ENCODE peak calls at places on chromosomes 13 and 19, in six cellular contexts. One of them, this sample, is unnamed.

GRCh38 chr13:97600438-97601080 is 166.6 kb downstream of the RAP2A start:
- DNase-seq in NCI-H1105 treated with DMSO at 0.1 percent for 48 hours: peak; percentile 4
- DNase-seq in NCI-H345: peak; percentile 75
- DNase-seq in left ventricle myocardium inferior: no peak
- DNase-seq in lower lobe of right lung: no peak
- DNase-seq in CD4-positive, alpha-beta memory T cell: no peak
- DNase-seq in this sample: no peak

GRCh38 chr13:20401586-20401957 is 124.1 kb downstream of the CRYL1 start:
- DNase-seq in NCI-H1105 treated with DMSO at 0.1 percent for 48 hours: no peak
- DNase-seq in NCI-H345: no peak
- DNase-seq in left ventricle myocardium inferior: no peak
- DNase-seq in lower lobe of right lung: no peak
- DNase-seq in CD4-positive, alpha-beta memory T cell: no peak
- DNase-seq in this sample: no peak

GRCh38 chr13:110850006-110850405 is 64.9 kb downstream of the ANKRD10 start:
- DNase-seq in NCI-H1105 treated with DMSO at 0.1 percent for 48 hours: no peak
- DNase-seq in NCI-H345: no peak
- DNase-seq in left ventricle myocardium inferior: no peak
- DNase-seq in lower lobe of right lung: no peak
- DNase-seq in CD4-positive, alpha-beta memory T cell: no peak
- DNase-seq in this sample: no peak

GRCh38 chr13:46975173-46975572 is 78.3 kb upstream of the HTR2A start:
- DNase-seq in NCI-H1105 treated with DMSO at 0.1 percent for 48 hours: no peak
- DNase-seq in NCI-H345: no peak
- DNase-seq in left ventricle myocardium inferior: no peak
- DNase-seq in lower lobe of right lung: no peak
- DNase-seq in CD4-positive, alpha-beta memory T cell: no peak
- DNase-seq in this sample: no peak

GRCh38 chr13:113207890-113208423 is 512 bp downstream of the PCID2 start:
- DNase-seq in NCI-H1105 treated with DMSO at 0.1 percent for 48 hours: peak; percentile 29
- DNase-seq in NCI-H345: no peak
- DNase-seq in left ventricle myocardium inferior: peak; percentile 35
- DNase-seq in lower lobe of right lung: peak; percentile 66
- DNase-seq in CD4-positive, alpha-beta memory T cell: no peak
- DNase-seq in this sample: no peak

GRCh38 chr13:94433055-94433947 is 46.2 kb downstream of the DCT start:
- DNase-seq in NCI-H1105 treated with DMSO at 0.1 percent for 48 hours: peak; percentile 4
- DNase-seq in NCI-H345: peak; percentile 75
- DNase-seq in left ventricle myocardium inferior: no peak
- DNase-seq in lower lobe of right lung: no peak
- DNase-seq in CD4-positive, alpha-beta memory T cell: no peak
- DNase-seq in this sample: no peak

GRCh38 chr19:709196-709964 is 645 bp downstream of the PALM start:
- DNase-seq in NCI-H1105 treated with DMSO at 0.1 percent for 48 hours: no peak
- DNase-seq in NCI-H345: no peak
- DNase-seq in left ventricle myocardium inferior: no peak
- DNase-seq in lower lobe of right lung: no peak
- DNase-seq in CD4-positive, alpha-beta memory T cell: no peak
- DNase-seq in this sample: no peak

GRCh38 chr13:97911311-97912138 is 42.0 kb upstream of the IPO5 start:
- DNase-seq in NCI-H1105 treated with DMSO at 0.1 percent for 48 hours: no peak
- DNase-seq in NCI-H345: no peak
- DNase-seq in left ventricle myocardium inferior: no peak
- DNase-seq in lower lobe of right lung: no peak
- DNase-seq in CD4-positive, alpha-beta memory T cell: no peak
- DNase-seq in this sample: no peak

GRCh38 chr19:35752746-35753350 is 4.0 kb downstream of the HSPB6 start:
- DNase-seq in NCI-H1105 treated with DMSO at 0.1 percent for 48 hours: no peak
- DNase-seq in NCI-H345: no peak
- DNase-seq in left ventricle myocardium inferior: no peak
- DNase-seq in lower lobe of right lung: no peak
- DNase-seq in CD4-positive, alpha-beta memory T cell: no peak
- DNase-seq in this sample: no peak

GRCh38 chr13:30159446-30159839 is 147.9 kb downstream of the KATNAL1 start:
- DNase-seq in NCI-H1105 treated with DMSO at 0.1 percent for 48 hours: no peak
- DNase-seq in NCI-H345: no peak
- DNase-seq in left ventricle myocardium inferior: no peak
- DNase-seq in lower lobe of right lung: no peak
- DNase-seq in CD4-positive, alpha-beta memory T cell: no peak
- DNase-seq in this sample: no peak

GRCh38 chr19:50555447-50556235 is 12.6 kb downstream of the LRRC4B start:
- DNase-seq in NCI-H1105 treated with DMSO at 0.1 percent for 48 hours: peak; percentile 27
- DNase-seq in NCI-H345: no peak
- DNase-seq in left ventricle myocardium inferior: peak; percentile 28
- DNase-seq in lower lobe of right lung: no peak
- DNase-seq in CD4-positive, alpha-beta memory T cell: no peak
- DNase-seq in this sample: no peak

GRCh38 chr13:110812111-110812868 is 98.8 kb downstream of the ING1 start:
- DNase-seq in NCI-H1105 treated with DMSO at 0.1 percent for 48 hours: no peak
- DNase-seq in NCI-H345: no peak
- DNase-seq in left ventricle myocardium inferior: no peak
- DNase-seq in lower lobe of right lung: no peak
- DNase-seq in CD4-positive, alpha-beta memory T cell: no peak
- DNase-seq in this sample: no peak

GRCh38 chr13:46373623-46374022 is 13.4 kb downstream of the RUBCNL start:
- DNase-seq in NCI-H1105 treated with DMSO at 0.1 percent for 48 hours: no peak
- DNase-seq in NCI-H345: no peak
- DNase-seq in left ventricle myocardium inferior: no peak
- DNase-seq in lower lobe of right lung: no peak
- DNase-seq in CD4-positive, alpha-beta memory T cell: no peak
- DNase-seq in this sample: no peak

This sample was measured in GDM1.